ENCODE peak calls at places on chromosomes 7 and 10, in six cellular contexts. U, H, D, R, W and Q are unnamed samples.

GRCh38 chr7:130152270-130153141 is 52.7 kb downstream of the TMEM209 start:
- DNase-seq in U (no peak), H (no peak), D (no peak), R (no peak), W (no peak), Q (peak)

GRCh38 chr7:44067064-44067951 is 1.9 kb upstream of the PGAM2 start:
- DNase-seq in U (no peak), H (no peak), D (no peak), R (no peak), W (no peak), Q (no peak)

GRCh38 chr7:41238851-41239331 is 464.0 kb downstream of the INHBA start:
- DNase-seq in U (no peak), H (no peak), D (no peak), R (no peak), W (no peak), Q (no peak)

GRCh38 chr10:2081501-2081900 is 344.2 kb upstream of the ADARB2 start:
- DNase-seq in U (no peak), H (no peak), D (no peak), R (no peak), W (no peak), Q (no peak)

GRCh38 chr7:18288322-18289037 is 207.1 kb upstream of the HDAC9 start:
- DNase-seq in U (no peak), H (no peak), D (no peak), R (no peak), W (no peak), Q (no peak)

GRCh38 chr7:50793115-50793946 is 10.6 kb upstream of the GRB10 start:
- DNase-seq in U (no peak), H (peak), D (no peak), R (peak), W (no peak), Q (no peak)

GRCh38 chr10:60044221-60044620 is 137.9 kb upstream of the CCDC6 start:
- DNase-seq in U (no peak), H (no peak), D (no peak), R (no peak), W (no peak), Q (no peak)

GRCh38 chr10:44811072-44811471 is 100.1 kb upstream of the TMEM72 start:
- DNase-seq in U (no peak), H (no peak), D (no peak), R (no peak), W (no peak), Q (no peak)

GRCh38 chr7:95674101-95674500 is 77.8 kb upstream of the PDK4 start:
- DNase-seq in U (no peak), H (no peak), D (no peak), R (no peak), W (no peak), Q (no peak)

GRCh38 chr10:94146746-94147145 is 153.0 kb downstream of the PLCE1 start:
- DNase-seq in U (no peak), H (no peak), D (no peak), R (no peak), W (no peak), Q (no peak)

GRCh38 chr7:66629222-66629658 is 559 bp downstream of the KCTD7 start:
- DNase-seq in U (peak), H (no peak), D (no peak), R (no peak), W (no peak), Q (no peak)

GRCh38 chr10:119546009-119546408 is 3.5 kb upstream of the RGS10 start:
- DNase-seq in U (no peak), H (peak), D (no peak), R (no peak), W (no peak), Q (no peak)

GRCh38 chr7:124692420-124692819 is 73.2 kb downstream of the GPR37 start:
- DNase-seq in U (no peak), H (no peak), D (no peak), R (no peak), W (no peak), Q (no peak)

GRCh38 chr10:1732501-1733123 is 4.7 kb downstream of the ADARB2 start:
- DNase-seq in U (no peak), H (no peak), D (no peak), R (no peak), W (no peak), Q (no peak)

GRCh38 chr7:18179058-18179457 is 151.4 kb upstream of the PRPS1L1 start:
- DNase-seq in U (no peak), H (no peak), D (no peak), R (no peak), W (no peak), Q (no peak)

GRCh38 chr7:30232366-30232765 is 52.0 kb upstream of the ZNRF2 start:
- DNase-seq in U (no peak), H (no peak), D (no peak), R (no peak), W (no peak), Q (no peak)

GRCh38 chr7:105139381-105139780 is 125.4 kb downstream of the KMT2E start:
- DNase-seq in U (no peak), H (no peak), D (no peak), R (no peak), W (no peak), Q (no peak)

GRCh38 chr7:148327379-148327778 is 263.2 kb upstream of the C7orf33 start:
- DNase-seq in U (no peak), H (no peak), D (no peak), R (no peak), W (no peak), Q (no peak)

GRCh38 chr7:50591098-50591479 is 25.9 kb upstream of the DDC start:
- DNase-seq in U (no peak), H (no peak), D (no peak), R (no peak), W (no peak), Q (no peak)

GRCh38 chr10:71708301-71708703 is 11.3 kb downstream of the C10orf105 start:
- DNase-seq in U (peak), H (no peak), D (peak), R (peak), W (no peak), Q (peak)

GRCh38 chr7:31095286-31096197 is 43.4 kb downstream of the ADCYAP1R1 start:
- DNase-seq in U (no peak), H (no peak), D (no peak), R (no peak), W (no peak), Q (no peak)

GRCh38 chr10:44933922-44934321 is 22.8 kb downstream of the TMEM72 start:
- DNase-seq in U (no peak), H (no peak), D (no peak), R (no peak), W (no peak), Q (no peak)

GRCh38 chr7:135192914-135193536 is 18.3 kb downstream of the WDR91 start:
- DNase-seq in U (no peak), H (no peak), D (no peak), R (no peak), W (no peak), Q (no peak)